ENCODE peak calls at places on chromosomes 6 and 20, in five cellular contexts. B is NCI-H510A treated with DMSO at 0.1 percent for 48 hours, Z is AG08396, P is WERI-Rb-1, S is adipocyte. W is an unnamed sample.

GRCh38 chr6:24445704-24446103 is 43.0 kb downstream of the MRS2 start:
- DNase-seq in B (no peak), Z (no peak), P (peak; percentile 89), S (no peak), W (no peak)

GRCh38 chr6:110537208-110538123 is 61.1 kb upstream of the SLC22A16 start:
- DNase-seq in Z (peak; percentile 61), B (no peak), S (peak; percentile 89), P (no peak), W (no peak)

GRCh38 chr6:25193147-25193864 is 85.9 kb upstream of the CARMIL1 start:
- DNase-seq in Z (peak; percentile 73), S (peak; percentile 97), P (no peak), B (no peak), W (no peak)

GRCh38 chr20:62602550-62602949 is 39.8 kb upstream of the SLCO4A1 start:
- DNase-seq in P (no peak), S (no peak), B (no peak), Z (no peak), W (no peak)

GRCh38 chr20:55461519-55461918 is 543.8 kb downstream of the CBLN4 start:
- DNase-seq in Z (no peak), B (no peak), P (no peak), S (no peak), W (no peak)

GRCh38 chr6:135087803-135088202 is 33.2 kb upstream of the HBS1L start:
- DNase-seq in B (no peak), S (no peak), P (no peak), Z (no peak), W (no peak)

GRCh38 chr20:17943343-17943742 is 25.3 kb downstream of the SNX5 start:
- DNase-seq in B (no peak), P (no peak), S (no peak), Z (no peak), W (no peak)

GRCh38 chr6:142005044-142005443 is 127.7 kb upstream of the GJE1 start:
- DNase-seq in B (no peak), S (no peak), P (no peak), Z (no peak), W (no peak)

GRCh38 chr6:157574851-157575424 is 193.9 kb downstream of the ZDHHC14 start:
- DNase-seq in B (no peak), Z (no peak), P (no peak), S (no peak), W (no peak)

GRCh38 chr20:63903796-63904570 is 9.1 kb downstream of the DNAJC5 start:
- DNase-seq in Z (no peak), S (no peak), P (no peak), B (no peak), W (no peak)

GRCh38 chr20:62487564-62488086 is 11.8 kb upstream of the GATA5 start:
- DNase-seq in Z (no peak), P (peak; percentile 94), B (no peak), S (no peak), W (no peak)

GRCh38 chr20:51735728-51736600 is 32.2 kb downstream of the ATP9A start:
- DNase-seq in S (no peak), B (no peak), Z (no peak), P (no peak), W (no peak)

GRCh38 chr6:13194852-13195251 is 133.5 kb downstream of the TBC1D7 start:
- DNase-seq in B (no peak), Z (peak; percentile 82), P (peak; percentile 85), S (peak; percentile 65), W (no peak)

GRCh38 chr6:83711958-83712357 is 3.1 kb upstream of the SNAP91 start:
- DNase-seq in S (no peak), B (no peak), P (no peak), Z (no peak), W (no peak)

GRCh38 chr6:84052204-84052882 is 18.8 kb downstream of the MRAP2 start:
- DNase-seq in P (peak; percentile 72), S (peak; percentile 75), B (peak; percentile 78), Z (peak; percentile 75), W (no peak)

GRCh38 chr20:58864346-58864745 is 11.8 kb downstream of the GNAS start:
- DNase-seq in B (no peak), P (no peak), S (no peak), Z (no peak), W (no peak)

GRCh38 chr20:41145821-41146620 is 8.7 kb downstream of the PLCG1 start:
- DNase-seq in Z (no peak), P (no peak), S (no peak), B (no peak), W (no peak)

W was measured in omental fat pad.